ENCODE peak calls at places on chromosomes 2 and 18, in seven cellular contexts. D, U, Z, G, Q, J and H are unnamed samples. For H3K4me1, the result is how much of the 10 kb centered on the place peaks cover.

GRCh38 chr18:4276983-4277585 is 178.0 kb downstream of the DLGAP1 start:
- DNase-seq in Q (no peak), Z (no peak), G (no peak), D (no peak), U (no peak), J (no peak), H (no peak)

GRCh38 chr2:29016500-29016899 is 35.4 kb downstream of the TOGARAM2 start:
- DNase-seq in G (no peak), U (no peak), D (peak), Q (peak), Z (no peak), J (peak), H (peak)

GRCh38 chr2:222169346-222169745 is 129.5 kb downstream of the PAX3 start:
- DNase-seq in J (no peak), Z (no peak), U (no peak), Q (peak), D (no peak), G (no peak), H (no peak)

GRCh38 chr2:157055660-157056199 is 201.8 kb upstream of the GALNT5 start:
- DNase-seq in U (no peak), D (no peak), Z (no peak), Q (peak), J (no peak), G (no peak), H (no peak)

GRCh38 chr2:68414862-68415261 is 49.8 kb downstream of the PLEK start:
- DNase-seq in J (no peak), G (peak), D (no peak), Z (no peak), Q (no peak), U (no peak), H (no peak)

GRCh38 chr2:56014075-56014730 is 90.6 kb upstream of the EFEMP1 start:
- DNase-seq in G (peak), Q (no peak), D (no peak), J (no peak), U (no peak), Z (no peak), H (no peak)

GRCh38 chr2:62801814-62802524 is 96.5 kb downstream of the EHBP1 start:
- DNase-seq in D (no peak), U (no peak), Q (peak), G (peak), Z (no peak), J (no peak), H (no peak)

GRCh38 chr2:200081221-200081620 is 125.8 kb downstream of the MAIP1 start:
- DNase-seq in G (peak), Z (no peak), Q (no peak), J (no peak), U (no peak), D (no peak), H (no peak)

GRCh38 chr18:41170346-41170745 is 784.7 kb upstream of the PIK3C3 start:
- DNase-seq in G (no peak), Z (no peak), D (no peak), J (no peak), U (no peak), Q (no peak), H (no peak)

GRCh38 chr2:218999881-219000568 is 6.8 kb upstream of the CRYBA2 start:
- DNase-seq in D (no peak), G (peak), J (no peak), Z (no peak), U (no peak), Q (no peak), H (no peak)

GRCh38 chr2:76984359-76984758 is 537.8 kb downstream of the LRRTM4 start:
- DNase-seq in J (no peak), U (no peak), Z (no peak), Q (no peak), G (peak), D (no peak), H (no peak)

GRCh38 chr2:68418855-68419254 is 48.2 kb downstream of the FBXO48 start:
- DNase-seq in G (peak), J (no peak), Z (no peak), D (no peak), U (no peak), Q (no peak), H (no peak)

GRCh38 chr18:40485318-40485717 is 1469.7 kb upstream of the PIK3C3 start:
- DNase-seq in Z (no peak), Q (peak), U (no peak), J (no peak), G (peak), D (no peak), H (no peak)

GRCh38 chr2:108330971-108331370 is 42.3 kb downstream of the SULT1C2 start:
- DNase-seq in U (no peak), J (no peak), Q (no peak), D (no peak), G (no peak), Z (no peak), H (no peak)

GRCh38 chr2:75155115-75155514 is 44.2 kb downstream of the TACR1 start:
- DNase-seq in J (no peak), G (no peak), D (no peak), Z (no peak), Q (peak), U (no peak), H (no peak)

GRCh38 chr2:211745295-211746097 is 793.1 kb downstream of the ERBB4 start:
- DNase-seq in G (peak), J (no peak), U (no peak), Z (no peak), Q (peak), D (no peak), H (peak)

GRCh38 chr2:177398290-177398683 is 5.7 kb downstream of the AGPS start:
- DNase-seq in Q (peak), J (no peak), G (no peak), U (no peak), D (no peak), Z (no peak), H (no peak)

GRCh38 chr18:33210575-33211189 is 229.8 kb downstream of the CCDC178 start:
- DNase-seq in Z (no peak), G (peak), U (no peak), Q (peak), J (no peak), D (no peak), H (no peak)

GRCh38 chr2:219430633-219431615 is 3.7 kb upstream of the SPEG start:
- DNase-seq in Q (peak), J (peak), G (peak), D (no peak), Z (peak), U (no peak), H (peak)

GRCh38 chr2:145975406-145975805 is 1455.5 kb upstream of the ZEB2 start:
- DNase-seq in J (no peak), G (no peak), U (no peak), Z (no peak), Q (no peak), D (no peak), H (no peak)

GRCh38 chr18:46174317-46175039 is 70.3 kb downstream of the HAUS1 start:
- DNase-seq in G (peak), U (peak), J (peak), D (no peak), Z (peak), Q (peak), H (peak)

GRCh38 chr18:54924948-54925347 is 34.3 kb downstream of the CCDC68 start:
- DNase-seq in U (no peak), D (no peak), Q (peak), J (no peak), Z (no peak), G (no peak), H (no peak)

GRCh38 chr18:78960709-78961108 is 18.9 kb upstream of the SALL3 start:
- DNase-seq in G (no peak), D (no peak), Q (no peak), J (no peak), Z (no peak), U (no peak), H (no peak)

GRCh38 chr2:37337636-37338280 is 6.7 kb upstream of the QPCT start:
- DNase-seq in Q (no peak), U (no peak), D (no peak), Z (no peak), G (no peak), J (no peak), H (no peak)
- H3K4me1 ChIP-seq in Q (under half), U (under half), D (under half), Z (under half), G (under half), J (under half), H (under half)

GRCh38 chr2:237701859-237702370 is 74.5 kb downstream of the LRRFIP1 start:
- DNase-seq in Q (no peak), G (no peak), U (no peak), D (peak), Z (no peak), J (no peak), H (no peak)

GRCh38 chr2:237705225-237705524 is 77.8 kb downstream of the LRRFIP1 start:
- DNase-seq in U (no peak), Z (no peak), J (no peak), D (no peak), G (no peak), Q (no peak), H (no peak)

GRCh38 chr2:237706257-237706656 is 78.9 kb downstream of the LRRFIP1 start:
- DNase-seq in J (no peak), Z (no peak), G (no peak), U (no peak), Q (no peak), D (no peak), H (no peak)

GRCh38 chr2:237702439-237703397 is 75.3 kb downstream of the LRRFIP1 start:
- DNase-seq in D (peak), U (peak), J (peak), Q (peak), G (peak), Z (peak), H (peak)

DNA sequence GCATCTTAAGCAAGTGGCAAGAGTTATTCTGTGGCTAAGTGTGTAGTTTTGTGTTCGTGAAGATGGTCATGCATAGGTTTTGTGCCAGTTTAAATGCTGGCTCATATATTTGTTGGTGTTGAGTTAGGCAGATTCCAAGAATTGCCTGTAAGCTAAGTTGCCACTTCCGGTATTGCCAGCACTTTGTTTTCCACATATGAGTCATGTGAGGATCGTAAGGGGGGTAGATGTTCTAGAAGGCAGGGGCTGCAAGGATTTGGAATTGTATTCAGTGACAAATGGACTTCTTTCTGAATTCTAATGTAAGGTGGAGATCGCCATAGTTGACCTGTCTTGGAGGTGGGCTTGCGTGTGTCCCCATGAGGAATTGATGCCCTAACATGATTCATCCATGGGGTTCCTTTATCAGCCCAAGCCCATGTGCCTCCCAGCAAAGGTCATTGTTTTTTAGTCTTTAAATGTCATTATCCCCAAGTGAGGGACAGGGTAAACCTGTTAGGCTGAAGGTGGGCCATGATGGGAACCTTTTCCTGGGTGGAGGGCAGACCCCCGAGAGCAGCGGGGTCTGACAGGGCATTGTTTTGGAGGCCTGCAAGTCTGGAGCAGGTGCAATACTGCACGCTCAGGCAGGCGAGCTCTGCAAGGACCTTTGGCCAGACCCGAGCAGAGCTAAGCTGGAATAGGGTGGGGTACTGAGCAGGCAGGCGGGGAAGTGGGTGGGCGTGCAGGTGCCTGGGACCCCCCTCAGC is 77.3 kb downstream of the LRRFIP1 start:
- DNase-seq in G (no peak), U (no peak), Q (peak), J (no peak), D (no peak), Z (no peak), H (no peak)
- H3K4me1 ChIP-seq in G (under half), U (half or more), Q (under half), J (half or more), D (half or more), Z (half or more), H (half or more)

DNA sequence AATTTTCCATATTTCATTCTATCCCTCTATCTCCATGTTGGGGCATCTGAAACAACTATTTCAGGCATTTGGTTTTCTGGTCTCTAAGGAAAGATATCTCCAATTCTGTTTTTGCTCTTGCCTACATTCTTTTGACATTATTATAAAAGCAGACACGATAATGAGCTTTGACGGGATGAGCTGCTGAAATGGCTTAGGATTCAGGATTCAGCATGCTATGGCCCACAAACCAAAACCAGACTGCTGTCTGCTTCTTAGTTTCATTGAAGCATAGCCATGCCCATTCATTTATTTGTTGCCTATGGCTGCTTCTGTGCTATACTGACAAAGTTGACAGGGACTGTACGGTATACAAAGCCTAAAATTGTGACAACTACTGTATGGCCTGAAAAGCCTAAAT is 42.6 kb upstream of the GLS start:
- DNase-seq in U (no peak), G (no peak), Q (peak), J (no peak), Z (no peak), D (no peak), H (no peak)
- H3K4me1 ChIP-seq in U (under half), G (under half), Q (half or more), J (under half), Z (under half), D (under half), H (under half)

GRCh38 chr2:173511357-173511756 is 156.7 kb downstream of the CDCA7 start:
- DNase-seq in G (no peak), Q (no peak), D (no peak), Z (no peak), U (no peak), J (no peak), H (no peak)

GRCh38 chr2:173513117-173513516 is 158.4 kb downstream of the CDCA7 start:
- DNase-seq in G (no peak), J (no peak), Z (no peak), D (no peak), Q (no peak), U (no peak), H (no peak)

GRCh38 chr2:173511942-173512341 is 157.3 kb downstream of the CDCA7 start:
- DNase-seq in G (peak), J (no peak), Q (no peak), D (no peak), Z (no peak), U (no peak), H (no peak)
- H3K4me1 ChIP-seq in G (under half), J (under half), Q (under half), D (under half), Z (under half), U (under half), H (under half)

GRCh38 chr2:134232868-134233732 is 20.8 kb upstream of the MGAT5 start:
- DNase-seq in D (no peak), J (no peak), U (no peak), Q (peak), G (no peak), Z (no peak), H (no peak)
- H3K4me1 ChIP-seq in D (under half), J (half or more), U (under half), Q (under half), G (under half), Z (half or more), H (under half)

DNA sequence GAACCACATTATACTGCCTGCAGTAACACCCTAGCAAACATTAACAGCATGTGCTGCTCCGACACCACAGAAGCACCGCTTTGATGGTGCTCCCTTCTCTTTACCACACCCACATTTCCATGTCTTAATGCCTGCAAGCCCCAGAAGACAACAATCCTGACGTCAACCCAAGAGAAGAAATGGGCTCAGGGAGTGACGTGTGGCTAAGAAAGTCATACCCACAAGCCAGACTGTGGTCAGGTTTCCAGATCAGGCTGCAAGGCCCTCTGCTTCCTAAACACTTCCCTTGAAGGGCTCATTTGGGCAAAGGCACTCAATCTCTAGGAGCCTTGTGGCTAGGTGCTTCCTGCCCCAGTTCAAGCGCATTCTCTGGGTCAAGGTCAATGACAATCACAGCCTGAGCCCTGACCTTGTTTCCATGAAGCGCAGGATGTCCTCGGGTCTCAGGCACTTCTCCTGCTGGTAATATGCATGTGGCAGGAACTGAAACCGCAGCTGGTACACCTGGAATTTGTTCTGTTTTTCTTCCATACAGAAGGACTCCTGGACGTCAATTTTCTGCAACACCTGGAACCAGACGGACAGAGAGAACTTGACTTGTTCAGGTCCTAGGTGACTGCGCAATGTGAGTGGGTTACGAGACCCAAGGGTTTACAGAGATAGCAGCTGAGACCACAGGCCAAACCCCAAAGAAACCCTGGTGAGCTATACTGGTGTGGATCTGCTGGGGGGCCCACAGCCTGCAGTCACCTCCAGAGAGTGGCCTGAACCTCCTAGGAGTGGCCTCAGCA is 67.2 kb downstream of the POLR1A start:
- DNase-seq in Z (peak), U (no peak), Q (peak), G (no peak), D (peak), J (no peak), H (no peak)
- H3K4me1 ChIP-seq in Z (half or more), U (under half), Q (under half), G (under half), D (half or more), J (half or more), H (under half)

GRCh38 chr2:152557273-152557879 is 159.9 kb downstream of the PRPF40A start:
- DNase-seq in U (no peak), G (no peak), Q (no peak), J (no peak), D (no peak), Z (no peak), H (no peak)

GRCh38 chr2:152556506-152556905 is 160.8 kb downstream of the PRPF40A start:
- DNase-seq in Q (no peak), Z (no peak), J (no peak), G (no peak), U (no peak), D (no peak), H (no peak)

GRCh38 chr2:152560163-152560562 is 157.1 kb downstream of the PRPF40A start:
- DNase-seq in Z (no peak), G (no peak), J (no peak), Q (peak), U (no peak), D (no peak), H (no peak)

GRCh38 chr2:152561251-152561650 is 156.0 kb downstream of the PRPF40A start:
- DNase-seq in Z (no peak), D (no peak), U (no peak), J (no peak), G (no peak), Q (no peak), H (no peak)

DNA sequence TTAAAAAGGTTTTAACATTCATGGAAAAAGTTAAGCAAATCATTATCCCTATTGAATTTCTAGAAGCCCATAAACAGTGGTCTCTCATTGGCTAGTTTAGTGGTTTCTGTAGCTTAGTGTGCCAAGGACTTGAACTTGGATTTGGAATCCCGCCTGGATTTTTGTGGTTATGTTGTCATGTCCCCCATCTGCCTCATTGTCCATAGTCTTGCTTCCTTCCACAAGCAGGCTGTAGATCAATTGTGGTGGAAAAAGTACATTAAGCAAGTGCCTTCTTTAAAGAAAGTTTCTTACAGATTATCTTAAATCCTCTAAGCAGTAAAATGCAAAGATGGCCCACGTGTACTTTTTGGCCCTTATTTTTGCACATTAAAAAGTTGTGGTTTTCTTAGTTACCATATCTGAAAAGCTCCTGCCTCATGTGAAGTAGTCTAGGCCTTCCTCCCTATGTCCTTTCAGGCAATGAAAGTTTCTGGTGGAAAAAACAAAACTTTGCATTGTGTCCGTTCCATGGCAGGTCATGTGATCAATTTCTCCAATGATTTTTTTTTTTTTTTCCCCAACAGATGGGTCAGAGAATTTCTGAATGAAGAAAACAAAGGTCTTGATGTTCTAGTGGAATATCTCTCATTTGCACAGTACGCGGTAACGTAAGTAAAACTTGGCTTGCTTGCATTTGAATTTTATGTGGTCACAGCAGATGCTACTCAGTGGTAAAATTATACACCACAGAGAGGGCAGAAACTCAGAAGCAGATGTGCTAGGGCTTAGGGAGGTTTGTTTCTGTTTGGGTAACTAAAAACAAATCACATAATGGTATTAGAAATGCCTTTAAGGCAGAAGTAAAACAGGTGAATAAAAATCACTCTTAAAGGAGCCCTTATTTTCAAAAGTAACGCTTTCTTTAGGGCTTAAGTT is 158.8 kb downstream of the PRPF40A start:
- DNase-seq in D (no peak), U (no peak), Z (no peak), J (no peak), G (no peak), Q (peak), H (no peak)
- H3K4me1 ChIP-seq in D (under half), U (under half), Z (under half), J (under half), G (under half), Q (under half), H (under half)

GRCh38 chr2:188187726-188188125 is 103.9 kb upstream of the GULP1 start:
- DNase-seq in Z (no peak), U (no peak), J (no peak), Q (no peak), G (no peak), D (no peak), H (no peak)
- H3K4me1 ChIP-seq in Z (under half), U (under half), J (under half), Q (under half), G (under half), D (under half), H (under half)